ENCODE peak calls at places on chromosomes 4 and X, in ten cellular contexts. R is uterus, L is HCT116, X is A549, W is HepG2, M is H1, J is K562, P is ovary, K is suprapubic skin, O is stomach. S is an unnamed sample.
A peak's percentile ranks its signal among the peaks of the same experiment; 100 is the strongest.

GRCh38 chr4:38189445-38189844 is 229.2 kb downstream of the PTTG2 start:
- DNase-seq in L (peak; percentile 90), J (no peak), O (no peak), R (no peak), W (peak; percentile 65), K (no peak), M (no peak), X (peak; percentile 74), P (peak; percentile 29), S (peak; percentile 18)

GRCh38 chr4:4574792-4575191 is 32.9 kb upstream of the STX18 start:
- DNase-seq in X (peak; percentile 48), M (no peak), K (no peak), R (peak; percentile 68), J (no peak), L (peak; percentile 10), P (peak; percentile 61), W (no peak), O (no peak), S (no peak)

GRCh38 chrX:78517124-78517523 is 142.0 kb downstream of the RTL3 start:
- DNase-seq in W (no peak), P (no peak), M (no peak), X (no peak), L (no peak), J (no peak), R (no peak), O (no peak), K (no peak), S (no peak)

GRCh38 chrX:9352683-9353430 is 112.0 kb upstream of the TBL1X start:
- DNase-seq in L (no peak), K (no peak), M (no peak), J (peak; percentile 70), X (peak; percentile 5), O (peak; percentile 49), W (peak; percentile 4), R (no peak), P (peak; percentile 28), S (no peak)

GRCh38 chrX:107628662-107629532 is 587 bp downstream of the PRPS1 start:
- DNase-seq in K (no peak), P (peak; percentile 38), L (no peak), R (peak; percentile 29), X (peak; percentile 50), W (peak; percentile 25), O (no peak), M (no peak), J (peak; percentile 50), S (peak; percentile 21)

GRCh38 chrX:74259879-74260491 is 44.0 kb upstream of the ZCCHC13 start:
- DNase-seq in W (no peak), O (no peak), J (no peak), X (no peak), R (no peak), L (no peak), K (no peak), P (no peak), M (peak; percentile 82), S (no peak)

GRCh38 chr4:98614655-98615054 is 43.8 kb downstream of the TSPAN5 start:
- DNase-seq in K (no peak), W (no peak), M (no peak), J (no peak), O (no peak), P (no peak), R (no peak), L (no peak), X (no peak), S (no peak)

GRCh38 chr4:185535818-185536729 is 767 bp upstream of the PDLIM3 start:
- DNase-seq in R (peak; percentile 57), W (no peak), O (no peak), P (peak; percentile 73), X (no peak), J (no peak), K (no peak), M (no peak), L (no peak), S (no peak)

GRCh38 chrX:24426340-24426913 is 38.7 kb upstream of the PDK3 start:
- DNase-seq in P (no peak), O (no peak), L (no peak), M (no peak), K (no peak), W (peak; percentile 29), R (no peak), J (peak; percentile 16), X (peak; percentile 2), S (no peak)

GRCh38 chr4:52566136-52567031 is 92.7 kb downstream of the USP46 start:
- DNase-seq in O (no peak), R (no peak), L (no peak), J (no peak), K (no peak), W (no peak), M (no peak), X (no peak), P (no peak), S (no peak)

DNA sequence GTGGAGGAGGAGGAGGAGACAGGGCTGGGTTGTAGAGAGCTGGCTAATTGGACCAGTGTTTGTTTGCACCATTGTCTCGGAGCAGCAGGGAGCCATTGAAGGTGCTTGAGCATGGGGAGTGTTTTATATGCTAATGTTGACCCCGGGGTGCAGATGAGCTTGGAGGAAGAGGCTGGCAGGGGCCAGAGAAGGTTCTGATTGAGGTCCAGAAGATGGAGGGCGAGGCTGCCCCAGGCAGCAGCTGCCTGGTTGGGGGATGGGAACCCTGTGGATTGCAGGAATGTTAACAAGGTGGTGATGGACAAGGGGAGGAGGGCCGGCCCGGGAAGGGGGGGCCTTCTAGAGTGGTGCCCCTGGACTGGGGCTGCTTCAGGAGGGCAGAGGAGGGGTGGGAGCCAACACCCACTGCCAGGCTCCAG is 18.0 kb downstream of the DOK7 start:
- DNase-seq in W (no peak), K (no peak), J (no peak), L (no peak), M (peak; percentile 50), R (no peak), P (no peak), X (no peak), O (no peak), S (no peak)
- TF ChIP-seq POLR2A in W (no peak), K (no peak), J (no peak), L (no peak), M (no peak), R (no peak), P (no peak), X (no peak), O (no peak), S (no peak)

GRCh38 chr4:77859256-77859655 is 3.4 kb upstream of the MRPL1 start:
- DNase-seq in O (peak; percentile 45), M (no peak), K (no peak), W (no peak), R (no peak), P (no peak), X (no peak), L (no peak), J (no peak), S (no peak)

GRCh38 chr4:77856152-77856551 is 6.5 kb upstream of the MRPL1 start:
- DNase-seq in P (no peak), X (no peak), M (no peak), L (no peak), K (no peak), W (no peak), R (no peak), J (no peak), O (no peak), S (no peak)

GRCh38 chr4:77849278-77849965 is 13.2 kb upstream of the MRPL1 start:
- DNase-seq in R (no peak), X (no peak), L (no peak), O (no peak), K (no peak), P (no peak), J (no peak), M (no peak), W (no peak), S (no peak)

GRCh38 chr4:77852892-77853495 is 9.6 kb upstream of the MRPL1 start:
- DNase-seq in W (no peak), X (no peak), P (no peak), R (no peak), M (no peak), J (no peak), O (no peak), K (no peak), L (no peak), S (no peak)

GRCh38 chr4:77854431-77855111 is 8.1 kb upstream of the MRPL1 start:
- DNase-seq in O (no peak), W (no peak), K (no peak), J (no peak), L (no peak), P (no peak), R (no peak), M (no peak), X (no peak), S (no peak)
- TF ChIP-seq POLR2A in O (no peak), W (no peak), K (no peak), J (no peak), L (no peak), P (no peak), R (no peak), M (no peak), X (no peak), S (no peak)

DNA sequence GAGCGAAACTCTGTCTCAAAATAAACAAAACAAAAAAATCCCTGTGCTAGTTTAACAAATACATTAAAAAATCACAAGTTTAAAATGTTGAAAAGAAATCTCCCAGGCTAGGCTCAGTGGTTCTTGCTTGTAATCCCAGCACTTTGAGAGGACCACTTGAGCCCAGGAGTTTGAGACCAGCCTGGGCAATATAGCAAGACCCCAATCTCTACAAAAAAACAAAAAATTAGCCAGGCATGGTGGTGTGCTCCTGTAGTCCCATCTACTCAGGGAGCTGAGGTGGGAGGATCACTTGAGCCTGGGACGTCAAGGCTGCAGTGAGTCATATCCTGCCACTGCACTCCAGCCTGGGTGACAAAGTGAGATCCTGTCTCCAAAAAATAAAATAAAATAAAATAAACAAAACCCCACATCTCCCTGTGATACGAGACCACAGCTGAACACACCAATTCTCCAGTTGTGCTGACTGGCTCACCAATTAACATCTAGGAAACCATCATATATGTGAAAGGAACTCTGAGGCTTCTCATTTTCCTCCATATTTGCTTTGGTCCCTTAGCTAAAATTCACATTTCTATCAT is 7.3 kb downstream of the RPS4X start:
- DNase-seq in M (no peak), X (peak; percentile 38), R (no peak), K (no peak), P (no peak), W (no peak), J (no peak), L (no peak), O (no peak), S (no peak)
- TF ChIP-seq POLR2A in M (no peak), X (no peak), R (no peak), K (no peak), P (no peak), W (no peak), J (no peak), L (no peak), O (no peak), S (no peak)

DNA sequence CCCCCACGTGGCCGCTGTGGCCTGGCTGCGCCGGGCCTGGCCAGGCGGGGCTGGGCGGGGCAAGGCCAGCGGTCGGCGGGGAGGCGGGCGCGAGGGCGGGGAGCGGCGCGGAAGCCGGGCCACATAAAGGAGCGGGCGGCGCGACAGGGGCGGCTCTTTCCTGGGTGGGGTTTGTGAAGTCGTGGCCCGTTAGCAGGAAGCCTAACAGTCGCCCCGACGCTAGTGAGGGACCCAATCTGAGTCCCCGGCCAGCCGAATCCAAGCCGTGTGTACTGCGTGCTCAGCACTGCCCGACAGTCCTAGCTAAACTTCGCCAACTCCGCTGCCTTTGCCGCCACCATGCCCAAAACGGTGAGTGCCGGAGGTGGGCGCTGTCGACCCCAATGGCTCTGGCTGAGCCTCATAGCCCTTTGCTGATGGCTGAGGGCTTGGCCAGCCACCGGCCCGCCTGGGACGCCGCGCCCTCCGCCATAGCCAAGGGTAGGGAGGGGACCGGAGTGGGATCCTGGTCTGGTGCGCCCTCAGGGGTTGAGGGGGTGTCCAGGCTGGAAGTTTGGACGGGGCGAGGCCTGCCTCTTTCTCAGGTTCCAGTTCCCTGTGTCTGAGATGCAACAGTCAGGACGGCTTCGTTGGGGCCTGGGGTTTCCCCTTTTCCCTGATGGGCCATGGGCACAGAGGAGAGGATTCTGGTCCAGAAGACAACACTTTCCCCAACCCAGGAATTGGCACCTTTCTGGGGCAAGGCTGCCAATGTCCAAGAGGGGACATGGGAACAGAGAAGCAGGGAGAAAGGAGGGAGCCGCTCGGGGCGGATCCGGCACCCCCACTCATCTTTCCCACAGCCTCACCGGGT is at the start of gene MSN:
- DNase-seq in J (peak; percentile 78), P (peak; percentile 74), X (peak; percentile 76), K (peak; percentile 81), O (peak; percentile 71), M (no peak), W (no peak), L (no peak), R (peak; percentile 77), S (peak; percentile 37)
- TF ChIP-seq POLR2A in J (peak; percentile 82), P (peak; percentile 32), X (peak; percentile 79), K (no peak), O (no peak), M (no peak), W (no peak), L (no peak), R (peak; percentile 69), S (peak; percentile 79)